ENCODE peak calls at places on chromosomes 11 and 22, in five cellular contexts. One of them, this sample, is unnamed.

GRCh38 chr22:50238755-50239154 is 6.1 kb downstream of the TUBGCP6 start:
- DNase-seq in tibial nerve: no peak
- DNase-seq in body of pancreas: no peak
- DNase-seq in transverse colon: no peak
- DNase-seq in ovary: no peak
- DNase-seq in this sample: no peak

GRCh38 chr22:19566599-19567382 is 42.6 kb upstream of the CLDN5 start:
- DNase-seq in tibial nerve: no peak
- DNase-seq in body of pancreas: no peak
- DNase-seq in transverse colon: no peak
- DNase-seq in ovary: no peak
- DNase-seq in this sample: peak

GRCh38 chr11:27812341-27812740 is 112.1 kb upstream of the BDNF start:
- DNase-seq in tibial nerve: no peak
- DNase-seq in body of pancreas: no peak
- DNase-seq in transverse colon: no peak
- DNase-seq in ovary: no peak
- DNase-seq in this sample: no peak

GRCh38 chr11:10413268-10413667 is 41.8 kb upstream of the AMPD3 start:
- DNase-seq in tibial nerve: no peak
- DNase-seq in body of pancreas: peak
- DNase-seq in transverse colon: peak
- DNase-seq in ovary: no peak
- DNase-seq in this sample: no peak

GRCh38 chr11:9138612-9139579 is 47.5 kb upstream of the SCUBE2 start:
- DNase-seq in tibial nerve: no peak
- DNase-seq in body of pancreas: peak
- DNase-seq in transverse colon: peak
- DNase-seq in ovary: peak
- DNase-seq in this sample: no peak

GRCh38 chr22:32312748-32313147 is 44.9 kb upstream of the RFPL3 start:
- DNase-seq in tibial nerve: no peak
- DNase-seq in body of pancreas: no peak
- DNase-seq in transverse colon: no peak
- DNase-seq in ovary: no peak
- DNase-seq in this sample: no peak

GRCh38 chr11:117479372-117479771 is 151.7 kb downstream of the CEP164 start:
- DNase-seq in tibial nerve: no peak
- DNase-seq in body of pancreas: peak
- DNase-seq in transverse colon: no peak
- DNase-seq in ovary: no peak
- DNase-seq in this sample: no peak

GRCh38 chr11:7437706-7438105 is 47.6 kb upstream of the OLFML1 start:
- DNase-seq in tibial nerve: no peak
- DNase-seq in body of pancreas: no peak
- DNase-seq in transverse colon: no peak
- DNase-seq in ovary: no peak
- DNase-seq in this sample: no peak

GRCh38 chr11:110808291-110808690 is 96.1 kb upstream of the ARHGAP20 start:
- DNase-seq in tibial nerve: no peak
- DNase-seq in body of pancreas: no peak
- DNase-seq in transverse colon: no peak
- DNase-seq in ovary: no peak
- DNase-seq in this sample: no peak

GRCh38 chr11:16895306-16895705 is 118.9 kb downstream of the PLEKHA7 start:
- DNase-seq in tibial nerve: no peak
- DNase-seq in body of pancreas: no peak
- DNase-seq in transverse colon: no peak
- DNase-seq in ovary: no peak
- DNase-seq in this sample: no peak

GRCh38 chr11:112161012-112161411 is 2.9 kb downstream of the IL18 start:
- DNase-seq in tibial nerve: no peak
- DNase-seq in body of pancreas: no peak
- DNase-seq in transverse colon: no peak
- DNase-seq in ovary: no peak
- DNase-seq in this sample: no peak
- H3K27ac ChIP-seq in tibial nerve: peak
- H3K27ac ChIP-seq in body of pancreas: no peak
- H3K27ac ChIP-seq in transverse colon: peak
- H3K27ac ChIP-seq in ovary: no peak
- H3K27ac ChIP-seq in this sample: no peak

DNA sequence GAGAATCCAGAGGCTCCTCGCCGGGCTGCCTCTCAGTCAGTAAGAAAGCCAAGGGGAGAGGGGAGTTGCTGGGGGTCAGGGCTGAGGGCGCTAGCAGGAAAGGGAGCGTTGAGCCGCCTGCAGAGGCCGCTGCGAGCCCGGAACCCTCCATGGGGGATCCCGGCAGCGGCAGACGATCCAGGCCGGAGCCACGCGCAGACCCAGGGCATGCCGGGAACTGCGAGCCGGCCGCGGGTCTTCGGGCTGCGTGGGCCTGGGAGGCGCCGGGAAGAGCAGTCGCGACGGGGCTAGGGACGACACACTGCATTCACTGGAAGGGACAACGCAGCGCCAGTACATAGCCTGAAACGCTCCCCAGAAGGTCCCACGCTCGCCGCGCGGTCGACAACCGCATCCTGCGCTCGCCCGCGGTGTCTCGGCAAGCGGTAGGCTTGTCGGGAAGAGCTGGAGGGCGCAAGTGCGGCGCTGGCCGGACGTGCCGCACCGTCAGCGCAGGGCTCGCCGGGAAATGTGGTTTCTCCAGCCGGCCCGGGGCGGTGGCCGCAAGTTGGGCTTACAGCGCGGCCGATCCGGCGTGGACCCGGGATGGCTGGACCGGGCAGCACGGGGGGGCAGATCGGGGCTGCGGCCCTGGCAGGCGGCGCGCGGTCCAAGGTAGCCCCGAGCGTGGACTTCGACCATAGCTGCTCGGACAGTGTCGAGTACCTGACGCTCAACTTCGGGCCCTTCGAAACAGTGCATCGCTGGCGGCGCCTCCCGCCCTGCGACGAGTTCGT is at the start of gene LZTR1:
- DNase-seq in tibial nerve: peak
- DNase-seq in body of pancreas: peak
- DNase-seq in transverse colon: peak
- DNase-seq in ovary: peak
- DNase-seq in this sample: peak
- TF ChIP-seq POLR2A in tibial nerve: peak
- TF ChIP-seq POLR2A in body of pancreas: peak
- TF ChIP-seq POLR2A in transverse colon: peak
- TF ChIP-seq POLR2A in ovary: peak
- TF ChIP-seq POLR2A in this sample: peak

DNA sequence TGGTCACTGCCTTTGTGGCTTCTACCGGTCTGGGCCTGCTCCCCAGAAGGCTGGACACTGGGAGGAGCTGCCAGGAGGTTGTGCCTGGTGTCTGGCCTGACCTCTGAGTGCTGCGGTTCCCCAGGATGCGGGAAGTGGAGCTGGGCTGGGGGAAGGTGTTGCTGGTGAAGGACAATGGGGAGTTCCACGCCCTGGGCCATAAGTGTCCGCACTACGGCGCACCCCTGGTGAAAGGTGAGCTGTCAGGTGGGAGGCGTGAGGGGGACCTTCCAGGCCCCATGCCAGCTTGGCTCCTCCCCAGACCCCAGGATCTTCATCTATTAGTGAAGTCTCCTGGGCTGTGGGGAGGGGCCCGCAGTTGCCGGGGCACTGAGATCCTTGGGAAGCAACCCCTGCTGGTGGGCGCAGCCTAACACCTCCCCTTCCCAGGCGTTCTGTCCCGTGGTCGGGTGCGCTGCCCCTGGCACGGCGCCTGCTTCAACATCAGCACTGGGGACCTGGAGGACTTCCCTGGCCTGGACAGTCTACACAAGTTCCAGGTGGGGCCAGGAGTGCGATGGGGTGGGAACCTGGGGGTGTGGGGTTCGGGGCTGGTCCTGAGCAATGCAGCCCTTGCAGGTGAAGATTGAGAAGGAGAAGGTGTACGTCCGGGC is 6.7 kb downstream of the AIFM3 start:
- DNase-seq in tibial nerve: no peak
- DNase-seq in body of pancreas: no peak
- DNase-seq in transverse colon: no peak
- DNase-seq in ovary: no peak
- DNase-seq in this sample: no peak
- H3K27ac ChIP-seq in tibial nerve: no peak
- H3K27ac ChIP-seq in body of pancreas: no peak
- H3K27ac ChIP-seq in transverse colon: no peak
- H3K27ac ChIP-seq in ovary: no peak
- H3K27ac ChIP-seq in this sample: no peak

GRCh38 chr11:61687420-61687819 is 7.2 kb downstream of the DAGLA start:
- DNase-seq in tibial nerve: no peak
- DNase-seq in body of pancreas: no peak
- DNase-seq in transverse colon: no peak
- DNase-seq in ovary: no peak
- DNase-seq in this sample: no peak
- TF ChIP-seq POLR2A in tibial nerve: no peak
- TF ChIP-seq POLR2A in body of pancreas: no peak
- TF ChIP-seq POLR2A in transverse colon: no peak
- TF ChIP-seq POLR2A in ovary: no peak
- TF ChIP-seq POLR2A in this sample: no peak

GRCh38 chr11:66687831-66688281 is 10.2 kb upstream of the RBM4B start:
- DNase-seq in tibial nerve: no peak
- DNase-seq in body of pancreas: no peak
- DNase-seq in transverse colon: no peak
- DNase-seq in ovary: no peak
- DNase-seq in this sample: no peak

GRCh38 chr11:66686801-66687750 is 9.4 kb upstream of the RBM4B start:
- DNase-seq in tibial nerve: no peak
- DNase-seq in body of pancreas: no peak
- DNase-seq in transverse colon: no peak
- DNase-seq in ovary: no peak
- DNase-seq in this sample: no peak

GRCh38 chr11:66685276-66686099 is 7.8 kb upstream of the RBM4B start:
- DNase-seq in tibial nerve: no peak
- DNase-seq in body of pancreas: no peak
- DNase-seq in transverse colon: no peak
- DNase-seq in ovary: no peak
- DNase-seq in this sample: no peak

GRCh38 chr11:66684635-66685034 is 6.9 kb upstream of the RBM4B start:
- DNase-seq in tibial nerve: no peak
- DNase-seq in body of pancreas: no peak
- DNase-seq in transverse colon: no peak
- DNase-seq in ovary: no peak
- DNase-seq in this sample: no peak

DNA sequence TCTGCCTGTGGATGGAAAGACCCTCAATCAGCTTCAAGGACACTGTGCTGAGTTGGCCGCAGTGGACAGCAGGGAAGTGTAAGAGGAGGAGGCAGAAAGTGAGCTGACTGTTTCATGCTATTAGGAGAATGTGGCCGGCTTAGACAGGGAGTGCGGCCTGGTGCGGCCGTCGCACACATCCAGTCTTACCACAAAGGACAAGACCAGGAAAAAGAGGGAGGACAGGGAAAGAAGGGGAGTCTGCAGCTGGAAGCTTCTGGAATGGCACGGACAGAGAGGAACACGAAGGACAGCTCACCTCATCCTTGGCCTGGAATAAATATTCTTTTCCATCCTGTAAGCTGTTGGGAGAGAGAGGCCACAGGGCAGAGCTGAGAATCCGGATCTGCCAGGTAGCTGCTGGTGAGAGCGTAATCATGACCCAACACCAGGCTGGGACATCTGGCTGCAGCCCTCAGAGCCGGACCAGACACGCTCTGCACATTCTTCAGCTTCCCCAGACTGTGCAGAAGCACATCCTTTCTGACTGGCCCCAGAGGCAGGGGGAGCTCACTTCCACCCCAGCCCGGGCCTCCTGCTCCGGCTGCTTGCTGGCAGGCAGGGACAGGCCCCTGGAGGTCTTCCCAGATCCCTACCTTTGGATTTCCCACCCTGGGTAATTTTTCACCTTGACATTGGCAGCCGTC is 8.6 kb upstream of the RBM4B start:
- DNase-seq in tibial nerve: no peak
- DNase-seq in body of pancreas: no peak
- DNase-seq in transverse colon: no peak
- DNase-seq in ovary: no peak
- DNase-seq in this sample: no peak
- H3K27ac ChIP-seq in tibial nerve: no peak
- H3K27ac ChIP-seq in body of pancreas: no peak
- H3K27ac ChIP-seq in transverse colon: no peak
- H3K27ac ChIP-seq in ovary: no peak
- H3K27ac ChIP-seq in this sample: no peak

GRCh38 chr22:46791201-46791731 is 28.8 kb downstream of the TBC1D22A start:
- DNase-seq in tibial nerve: no peak
- DNase-seq in body of pancreas: peak
- DNase-seq in transverse colon: peak
- DNase-seq in ovary: no peak
- DNase-seq in this sample: peak

GRCh38 chr22:46793497-46793896 is 31.0 kb downstream of the TBC1D22A start:
- DNase-seq in tibial nerve: no peak
- DNase-seq in body of pancreas: no peak
- DNase-seq in transverse colon: no peak
- DNase-seq in ovary: no peak
- DNase-seq in this sample: no peak

GRCh38 chr22:46794067-46794466 is 31.6 kb downstream of the TBC1D22A start:
- DNase-seq in tibial nerve: no peak
- DNase-seq in body of pancreas: no peak
- DNase-seq in transverse colon: no peak
- DNase-seq in ovary: no peak
- DNase-seq in this sample: no peak

GRCh38 chr22:46792061-46792796 is 29.8 kb downstream of the TBC1D22A start:
- DNase-seq in tibial nerve: no peak
- DNase-seq in body of pancreas: no peak
- DNase-seq in transverse colon: no peak
- DNase-seq in ovary: no peak
- DNase-seq in this sample: no peak

DNA sequence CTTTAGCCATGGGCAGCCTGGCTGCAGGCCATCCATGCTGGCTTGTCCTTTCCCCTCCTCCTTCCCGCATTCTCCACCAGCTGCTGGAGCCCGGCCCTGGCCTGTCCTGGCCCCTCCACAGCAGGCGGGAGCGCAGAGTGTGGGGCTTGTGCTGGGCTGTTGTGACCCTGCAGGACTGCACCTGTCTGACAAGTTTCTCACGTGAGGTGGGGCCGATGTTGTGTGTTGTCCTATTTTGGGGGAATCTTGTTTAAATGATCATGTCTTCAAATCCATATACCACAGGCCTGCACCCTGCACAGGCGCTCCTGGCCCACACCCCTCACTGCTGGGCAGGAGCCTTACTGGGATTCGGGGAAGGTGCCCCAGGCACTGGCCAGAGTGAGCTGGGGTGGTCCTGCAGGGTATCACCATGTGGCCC is 30.4 kb downstream of the TBC1D22A start:
- DNase-seq in tibial nerve: no peak
- DNase-seq in body of pancreas: no peak
- DNase-seq in transverse colon: no peak
- DNase-seq in ovary: no peak
- DNase-seq in this sample: no peak
- TF ChIP-seq POLR2A in tibial nerve: no peak
- TF ChIP-seq POLR2A in body of pancreas: no peak
- TF ChIP-seq POLR2A in transverse colon: no peak
- TF ChIP-seq POLR2A in ovary: no peak
- TF ChIP-seq POLR2A in this sample: no peak

This sample was measured in uterus.